ENCODE peak calls at places on chromosomes 5 and 9, in four cellular contexts. C, D, W and O are unnamed samples.
A peak's percentile ranks its signal among the peaks of the same experiment; 100 is the strongest.

GRCh38 chr9:130138791-130139190 is 33.4 kb upstream of the NCS1 start:
- DNase-seq in D (no peak), W (no peak), C (no peak), O (no peak)

GRCh38 chr5:122844916-122845252 is 529 bp upstream of the SNX24 start:
- DNase-seq in D (no peak), W (no peak), C (no peak), O (no peak)

GRCh38 chr5:113081091-113081490 is 104.5 kb downstream of the DCP2 start:
- DNase-seq in D (no peak), W (no peak), C (no peak), O (no peak)

GRCh38 chr5:113663879-113664278 is 150.4 kb downstream of the YTHDC2 start:
- DNase-seq in W (no peak), C (peak; percentile 45), D (no peak), O (peak; percentile 74)

GRCh38 chr5:463952-464351 is 21.0 kb downstream of the EXOC3 start:
- DNase-seq in C (no peak), D (no peak), W (no peak), O (peak; percentile 6)

GRCh38 chr9:30039712-30040111 is 2344.7 kb upstream of the ACO1 start:
- DNase-seq in W (no peak), D (no peak), C (no peak), O (no peak)

GRCh38 chr5:146751781-146752401 is 126.7 kb downstream of the PPP2R2B start:
- DNase-seq in W (no peak), D (peak; percentile 39), C (no peak), O (no peak)

GRCh38 chr5:68285857-68286611 is 70.5 kb downstream of the PIK3R1 start:
- DNase-seq in W (peak; percentile 22), D (no peak), C (peak; percentile 40), O (no peak)

GRCh38 chr5:141508808-141509611 is 20.1 kb downstream of the PCDHGC5 start:
- DNase-seq in D (no peak), W (no peak), C (peak; percentile 5), O (peak; percentile 72)

GRCh38 chr5:144156767-144157171 is 13.7 kb downstream of the YIPF5 start:
- DNase-seq in W (no peak), D (no peak), C (no peak), O (no peak)

GRCh38 chr9:76866689-76867088 is 39.2 kb downstream of the PRUNE2 start:
- DNase-seq in W (no peak), D (no peak), C (no peak), O (no peak)

GRCh38 chr9:124527781-124528180 is 20.6 kb upstream of the NR5A1 start:
- DNase-seq in W (no peak), C (no peak), D (no peak), O (no peak)

GRCh38 chr5:36135994-36136393 is 15.7 kb downstream of the LMBRD2 start:
- DNase-seq in C (no peak), W (no peak), D (no peak), O (no peak)

GRCh38 chr5:142409253-142409594 is 84.4 kb upstream of the SPRY4 start:
- DNase-seq in C (no peak), D (no peak), W (no peak), O (no peak)

GRCh38 chr5:81207009-81207408 is 26.1 kb upstream of the CKMT2 start:
- DNase-seq in D (no peak), W (peak; percentile 17), C (no peak), O (peak; percentile 49)

GRCh38 chr9:77495834-77496671 is 152.1 kb downstream of the GNA14 start:
- DNase-seq in W (no peak), D (no peak), C (peak; percentile 8), O (no peak)

GRCh38 chr5:98927242-98927987 is 1.4 kb downstream of the CHD1 start:
- DNase-seq in W (peak; percentile 16), D (no peak), C (no peak), O (no peak)

GRCh38 chr9:21591221-21592062 is 109.3 kb upstream of the IFNE start:
- DNase-seq in D (no peak), C (peak; percentile 14), W (no peak), O (peak; percentile 23)

GRCh38 chr5:142385194-142385593 is 60.4 kb upstream of the SPRY4 start:
- DNase-seq in D (no peak), W (no peak), C (no peak), O (no peak)

GRCh38 chr9:128254855-128255759 is 20.7 kb downstream of the GOLGA2 start:
- DNase-seq in C (peak; percentile 51), D (no peak), W (peak; percentile 93), O (peak; percentile 88)

GRCh38 chr9:135291165-135291564 is 188.4 kb upstream of the PPP1R26 start:
- DNase-seq in W (no peak), C (no peak), D (no peak), O (peak; percentile 10)

GRCh38 chr5:147036691-147037245 is 158.2 kb upstream of the PPP2R2B start:
- DNase-seq in W (no peak), C (no peak), D (no peak), O (no peak)

GRCh38 chr5:2143646-2144386 is 261.1 kb upstream of the IRX4 start:
- DNase-seq in C (no peak), W (no peak), D (no peak), O (no peak)

GRCh38 chr5:132365213-132365612 is 4.3 kb upstream of the SLC22A5 start:
- DNase-seq in D (no peak), C (peak; percentile 54), W (peak; percentile 56), O (no peak)

GRCh38 chr5:34655354-34655991 is 655 bp upstream of the RAI14 start:
- DNase-seq in C (peak; percentile 33), D (no peak), W (peak; percentile 46), O (peak; percentile 38)

GRCh38 chr5:141001466-141001853 is 35.2 kb downstream of the PCDHAC2 start:
- DNase-seq in W (no peak), D (no peak), C (no peak), O (peak; percentile 45)

GRCh38 chr5:139389701-139390638 is at the start of gene MZB1:
- DNase-seq in D (peak; percentile 95), C (no peak), W (no peak), O (no peak)

GRCh38 chr5:147472669-147473131 is 37.2 kb downstream of the DPYSL3 start:
- DNase-seq in C (no peak), D (no peak), W (no peak), O (no peak)

GRCh38 chr5:67971223-67971830 is 244.2 kb upstream of the PIK3R1 start:
- DNase-seq in C (peak; percentile 48), W (no peak), D (no peak), O (no peak)

GRCh38 chr5:177447066-177447610 is 524 bp downstream of the PRR7 start:
- DNase-seq in W (peak; percentile 81), D (no peak), C (no peak), O (peak; percentile 78)

DNA sequence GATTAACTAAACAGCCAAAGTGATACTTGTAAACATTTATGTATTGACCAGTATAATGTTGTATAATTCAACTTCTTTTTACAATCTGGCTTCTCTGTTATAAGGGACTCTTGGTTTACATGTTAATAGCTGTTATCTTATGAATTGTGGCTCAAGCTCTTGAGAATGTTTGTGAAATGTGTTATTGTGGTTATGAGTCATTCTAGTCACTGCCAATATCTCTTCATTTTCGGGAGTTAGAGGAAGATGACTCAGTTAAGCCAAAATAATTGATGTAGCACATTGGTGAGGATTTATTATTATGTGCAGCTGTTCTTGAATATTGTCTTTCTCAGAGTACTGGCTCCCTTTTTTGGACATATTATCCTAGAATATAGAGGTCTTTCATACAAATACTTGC is 655.2 kb upstream of the RIOK2 start:
- DNase-seq in C (no peak), W (no peak), D (peak; percentile 58), O (no peak)
- TF ChIP-seq CBFB in C (no peak), W (no peak), D (no peak), O (no peak)

GRCh38 chr5:126444137-126444536 is 20.9 kb downstream of the GRAMD2B start:
- DNase-seq in C (no peak), D (no peak), W (no peak), O (no peak)

GRCh38 chr5:126448720-126449119 is 25.5 kb downstream of the GRAMD2B start:
- DNase-seq in W (no peak), C (no peak), D (no peak), O (no peak)

GRCh38 chr5:126443374-126443851 is 20.2 kb downstream of the GRAMD2B start:
- DNase-seq in D (peak; percentile 75), C (peak; percentile 29), W (no peak), O (no peak)

GRCh38 chr5:126446498-126447224 is 23.5 kb downstream of the GRAMD2B start:
- DNase-seq in C (no peak), W (no peak), D (no peak), O (no peak)

DNA sequence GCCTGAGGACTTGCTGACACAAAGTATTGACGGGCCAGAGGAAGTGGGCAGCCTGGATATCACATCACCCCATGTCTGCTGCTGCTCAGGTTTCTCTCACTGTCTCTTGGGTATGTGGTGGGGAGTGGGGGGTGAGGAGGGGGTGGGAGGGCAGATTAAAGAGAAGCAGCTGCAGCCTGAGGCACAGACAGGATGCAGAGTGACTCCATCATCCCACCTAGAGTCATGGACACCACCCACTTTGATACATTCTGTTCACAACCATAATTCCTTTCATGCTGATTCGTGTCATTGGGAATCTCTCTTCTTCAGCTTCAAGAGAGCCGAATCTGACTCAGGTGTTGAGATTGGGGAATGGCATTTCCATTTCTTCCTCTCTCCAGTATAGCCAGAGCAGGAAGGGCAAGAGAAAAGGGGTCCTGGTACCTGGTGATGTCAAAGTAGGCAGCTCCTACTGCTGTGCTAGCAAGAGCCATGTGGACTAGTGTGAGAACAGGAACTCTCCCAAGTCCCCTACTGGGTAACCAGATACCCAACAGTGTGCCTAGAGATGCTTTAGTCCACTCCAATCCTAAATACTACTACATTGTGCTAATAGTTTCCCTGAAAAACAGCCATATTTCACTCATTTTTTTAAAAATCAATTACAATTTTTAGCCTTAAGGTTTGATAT is 22.4 kb downstream of the GRAMD2B start:
- DNase-seq in D (no peak), C (no peak), W (no peak), O (no peak)
- TF ChIP-seq CBFB in D (no peak), C (no peak), W (no peak), O (no peak)

GRCh38 chr9:131670247-131670681 is 69.6 kb downstream of the RAPGEF1 start:
- DNase-seq in W (no peak), C (no peak), D (no peak), O (no peak)

GRCh38 chr9:131667576-131667975 is 72.3 kb downstream of the RAPGEF1 start:
- DNase-seq in W (no peak), C (no peak), D (no peak), O (no peak)

GRCh38 chr9:131669234-131670172 is 70.4 kb downstream of the RAPGEF1 start:
- DNase-seq in W (no peak), C (no peak), D (no peak), O (no peak)

GRCh38 chr9:131668057-131668438 is 71.8 kb downstream of the RAPGEF1 start:
- DNase-seq in D (no peak), W (no peak), C (no peak), O (no peak)

GRCh38 chr9:131668439-131669233 is 71.2 kb downstream of the RAPGEF1 start:
- DNase-seq in C (peak; percentile 32), W (peak; percentile 33), D (peak; percentile 62), O (no peak)
- TF ChIP-seq CBFB in C (no peak), W (no peak), D (peak; percentile 84), O (no peak)

DNA sequence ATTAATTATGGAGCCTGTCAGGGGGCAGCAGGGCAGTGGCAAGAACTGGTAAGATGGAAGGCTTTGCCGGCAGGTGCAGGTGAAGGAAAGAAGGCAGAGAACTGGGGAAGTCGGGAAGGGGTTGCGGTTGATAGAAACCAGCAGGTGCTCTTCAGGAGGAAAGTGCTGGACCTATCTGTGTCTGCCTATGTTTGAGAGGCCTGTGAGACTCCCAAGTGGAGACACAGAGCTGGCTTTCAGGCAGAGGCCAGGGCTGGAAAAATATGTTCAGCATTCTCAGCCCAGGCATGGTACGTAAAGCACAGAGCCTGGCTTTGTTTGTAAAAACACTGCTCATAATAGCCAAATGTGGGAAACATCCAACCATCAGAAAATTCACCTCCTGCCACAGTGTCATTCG is 69.5 kb downstream of the S1PR3 start:
- DNase-seq in D (no peak), W (no peak), C (no peak), O (no peak)
- TF ChIP-seq CBFB in D (no peak), W (no peak), C (no peak), O (no peak)